ENCODE peak calls at places on chromosomes 5 and 9, in five cellular contexts. K is HEK293T, W is occipital lobe, I is gastrocnemius medialis, P is GM13976. Z is an unnamed sample.

GRCh38 chr5:57324159-57324558 is 150.3 kb downstream of the GPBP1 start:
- DNase-seq in P (no peak), W (no peak), I (no peak), K (no peak), Z (no peak)

GRCh38 chr5:15009420-15009819 is 137.8 kb upstream of the ANKH start:
- DNase-seq in I (no peak), P (no peak), W (no peak), K (peak; percentile 11), Z (peak; percentile 80)

GRCh38 chr9:124500796-124501611 is 6.2 kb downstream of the NR5A1 start:
- DNase-seq in W (no peak), P (no peak), I (no peak), K (no peak), Z (no peak)

GRCh38 chr5:119287547-119288073 is 68.2 kb upstream of the TNFAIP8 start:
- DNase-seq in P (no peak), I (no peak), K (no peak), W (no peak), Z (no peak)

GRCh38 chr5:134445841-134446818 is 34.4 kb upstream of the CDKN2AIPNL start:
- DNase-seq in K (no peak), W (no peak), I (peak; percentile 93), P (no peak), Z (no peak)

GRCh38 chr9:8106362-8106761 is 306.8 kb upstream of the DMAC1 start:
- DNase-seq in P (no peak), K (no peak), I (no peak), W (no peak), Z (no peak)

GRCh38 chr9:129145841-129146292 is 32.2 kb downstream of the IER5L start:
- DNase-seq in I (no peak), P (no peak), K (no peak), W (no peak), Z (no peak)

GRCh38 chr5:111389390-111390082 is 122.8 kb downstream of the STARD4 start:
- DNase-seq in P (no peak), I (no peak), W (no peak), K (no peak), Z (peak; percentile 75)

GRCh38 chr9:124011460-124012301 is at the start of gene LHX2:
- DNase-seq in I (no peak), P (peak; percentile 82), W (peak; percentile 84), K (peak; percentile 85), Z (peak; percentile 88)

GRCh38 chr9:115604831-115605483 is 487.0 kb upstream of the TNC start:
- DNase-seq in K (no peak), P (no peak), I (no peak), W (no peak), Z (peak; percentile 62)

GRCh38 chr9:935348-935965 is 41.0 kb upstream of the DMRT3 start:
- DNase-seq in P (no peak), I (no peak), W (no peak), K (peak; percentile 35), Z (no peak)

GRCh38 chr9:136079916-136080246 is 15.2 kb downstream of the NACC2 start:
- DNase-seq in I (peak; percentile 63), K (no peak), P (no peak), W (no peak), Z (no peak)

GRCh38 chr5:181173027-181173419 is 25.6 kb downstream of the OR2V2 start:
- DNase-seq in W (no peak), K (no peak), I (no peak), P (no peak), Z (peak; percentile 69)

GRCh38 chr5:139137703-139138102 is 60.5 kb downstream of the SIL1 start:
- DNase-seq in P (no peak), W (no peak), I (peak; percentile 68), K (peak; percentile 42), Z (peak; percentile 25)

GRCh38 chr5:50694027-50694590 is 27.7 kb downstream of the PARP8 start:
- DNase-seq in K (no peak), I (no peak), P (no peak), W (no peak), Z (no peak)

GRCh38 chr5:106397700-106398099 is 1273.0 kb downstream of the EFNA5 start:
- DNase-seq in I (no peak), K (no peak), W (no peak), P (no peak), Z (peak; percentile 29)

GRCh38 chr9:928363-929042 is 48.0 kb upstream of the DMRT3 start:
- DNase-seq in K (peak; percentile 35), W (no peak), I (no peak), P (peak; percentile 42), Z (peak; percentile 59)

GRCh38 chr5:129079496-129079895 is 15.1 kb upstream of the ISOC1 start:
- DNase-seq in I (no peak), P (no peak), K (no peak), W (no peak), Z (no peak)

GRCh38 chr9:84617415-84617814 is 52.1 kb upstream of the NTRK2 start:
- DNase-seq in P (no peak), K (no peak), I (no peak), W (no peak), Z (no peak)

GRCh38 chr9:137294684-137295312 is 7.3 kb downstream of the NRARP start:
- DNase-seq in P (no peak), I (no peak), W (no peak), K (no peak), Z (no peak)

GRCh38 chr9:92850898-92851297 is 26.9 kb downstream of the ZNF484 start:
- DNase-seq in W (no peak), K (no peak), I (no peak), P (no peak), Z (no peak)